ENCODE peak calls at places on chromosomes 1 and 21, in ten cellular contexts. One of them, this sample, is unnamed.

GRCh38 chr1:109498161-109498801 is 4.4 kb downstream of the CYB561D1 start:
- DNase-seq in M059J: peak
- DNase-seq in activated CD4-positive, alpha-beta T cell treated with anti-CD3 and anti-CD28 coated beads, Interleukin-2, amount 50 U/mL, for 48 hours: peak
- DNase-seq in fibroblast of pulmonary artery: peak
- DNase-seq in NCI-H82: peak
- DNase-seq in GM12892: no peak
- DNase-seq in T-helper 17 cell: no peak
- DNase-seq in glutamatergic neuron: peak
- DNase-seq in germinal center: no peak
- DNase-seq in GM04504: no peak
- DNase-seq in this sample: no peak

GRCh38 chr1:23178414-23178813 is 9.8 kb upstream of the LUZP1 start:
- DNase-seq in glutamatergic neuron: no peak
- DNase-seq in fibroblast of pulmonary artery: peak
- DNase-seq in T-helper 17 cell: no peak
- DNase-seq in M059J: no peak
- DNase-seq in activated CD4-positive, alpha-beta T cell treated with anti-CD3 and anti-CD28 coated beads, Interleukin-2, amount 50 U/mL, for 48 hours: no peak
- DNase-seq in GM12892: no peak
- DNase-seq in NCI-H82: no peak
- DNase-seq in GM04504: no peak
- DNase-seq in germinal center: no peak
- DNase-seq in this sample: no peak

GRCh38 chr1:65368403-65368802 is 52.1 kb upstream of the LEPR start:
- DNase-seq in NCI-H82: no peak
- DNase-seq in T-helper 17 cell: no peak
- DNase-seq in germinal center: no peak
- DNase-seq in fibroblast of pulmonary artery: no peak
- DNase-seq in GM04504: no peak
- DNase-seq in GM12892: no peak
- DNase-seq in activated CD4-positive, alpha-beta T cell treated with anti-CD3 and anti-CD28 coated beads, Interleukin-2, amount 50 U/mL, for 48 hours: no peak
- DNase-seq in M059J: no peak
- DNase-seq in glutamatergic neuron: no peak
- DNase-seq in this sample: no peak

GRCh38 chr1:98696077-98696476 is 34.6 kb downstream of the SNX7 start:
- DNase-seq in germinal center: no peak
- DNase-seq in GM04504: no peak
- DNase-seq in glutamatergic neuron: no peak
- DNase-seq in M059J: no peak
- DNase-seq in T-helper 17 cell: no peak
- DNase-seq in GM12892: no peak
- DNase-seq in NCI-H82: no peak
- DNase-seq in activated CD4-positive, alpha-beta T cell treated with anti-CD3 and anti-CD28 coated beads, Interleukin-2, amount 50 U/mL, for 48 hours: no peak
- DNase-seq in fibroblast of pulmonary artery: no peak
- DNase-seq in this sample: no peak

GRCh38 chr1:157181790-157182189 is 43.6 kb upstream of the ETV3 start:
- DNase-seq in activated CD4-positive, alpha-beta T cell treated with anti-CD3 and anti-CD28 coated beads, Interleukin-2, amount 50 U/mL, for 48 hours: no peak
- DNase-seq in glutamatergic neuron: no peak
- DNase-seq in germinal center: no peak
- DNase-seq in M059J: no peak
- DNase-seq in NCI-H82: no peak
- DNase-seq in GM04504: no peak
- DNase-seq in GM12892: peak
- DNase-seq in fibroblast of pulmonary artery: no peak
- DNase-seq in T-helper 17 cell: no peak
- DNase-seq in this sample: no peak

GRCh38 chr1:83583351-83584014 is 415.4 kb downstream of the TTLL7 start:
- DNase-seq in activated CD4-positive, alpha-beta T cell treated with anti-CD3 and anti-CD28 coated beads, Interleukin-2, amount 50 U/mL, for 48 hours: peak
- DNase-seq in GM04504: peak
- DNase-seq in NCI-H82: peak
- DNase-seq in M059J: peak
- DNase-seq in fibroblast of pulmonary artery: no peak
- DNase-seq in germinal center: no peak
- DNase-seq in T-helper 17 cell: no peak
- DNase-seq in glutamatergic neuron: no peak
- DNase-seq in GM12892: no peak
- DNase-seq in this sample: no peak

GRCh38 chr1:223430221-223430620 is 37.0 kb downstream of the CCDC185 start:
- DNase-seq in glutamatergic neuron: no peak
- DNase-seq in germinal center: no peak
- DNase-seq in fibroblast of pulmonary artery: no peak
- DNase-seq in NCI-H82: no peak
- DNase-seq in activated CD4-positive, alpha-beta T cell treated with anti-CD3 and anti-CD28 coated beads, Interleukin-2, amount 50 U/mL, for 48 hours: no peak
- DNase-seq in GM04504: no peak
- DNase-seq in GM12892: no peak
- DNase-seq in M059J: no peak
- DNase-seq in T-helper 17 cell: no peak
- DNase-seq in this sample: no peak

GRCh38 chr1:44733365-44733764 is 2.4 kb upstream of the RNU5D-1 start:
- DNase-seq in M059J: peak
- DNase-seq in GM04504: peak
- DNase-seq in activated CD4-positive, alpha-beta T cell treated with anti-CD3 and anti-CD28 coated beads, Interleukin-2, amount 50 U/mL, for 48 hours: no peak
- DNase-seq in GM12892: no peak
- DNase-seq in germinal center: no peak
- DNase-seq in T-helper 17 cell: no peak
- DNase-seq in glutamatergic neuron: no peak
- DNase-seq in NCI-H82: no peak
- DNase-seq in fibroblast of pulmonary artery: peak
- DNase-seq in this sample: no peak

GRCh38 chr21:35643176-35643575 is 417.1 kb downstream of the SETD4 start:
- DNase-seq in M059J: peak
- DNase-seq in GM04504: no peak
- DNase-seq in T-helper 17 cell: no peak
- DNase-seq in NCI-H82: no peak
- DNase-seq in activated CD4-positive, alpha-beta T cell treated with anti-CD3 and anti-CD28 coated beads, Interleukin-2, amount 50 U/mL, for 48 hours: no peak
- DNase-seq in GM12892: no peak
- DNase-seq in glutamatergic neuron: no peak
- DNase-seq in fibroblast of pulmonary artery: peak
- DNase-seq in germinal center: no peak
- DNase-seq in this sample: no peak

GRCh38 chr21:34360488-34361241 is 3.1 kb upstream of the KCNE2 start:
- DNase-seq in GM12892: no peak
- DNase-seq in NCI-H82: peak
- DNase-seq in T-helper 17 cell: no peak
- DNase-seq in M059J: no peak
- DNase-seq in GM04504: no peak
- DNase-seq in activated CD4-positive, alpha-beta T cell treated with anti-CD3 and anti-CD28 coated beads, Interleukin-2, amount 50 U/mL, for 48 hours: no peak
- DNase-seq in germinal center: no peak
- DNase-seq in glutamatergic neuron: no peak
- DNase-seq in fibroblast of pulmonary artery: no peak
- DNase-seq in this sample: no peak